ENCODE peak calls at places on chromosome 9, in five cellular contexts. R is neuronal stem cell, B is mesenchymal stem cell, W is H9, E is trophoblast cell. Y is an unnamed sample.

GRCh38 chr9:134698587-134699342 is 57.2 kb downstream of the COL5A1 start:
- DNase-seq in R (peak), B (peak), W (peak), E (peak), Y (peak)

GRCh38 chr9:108637340-108637739 is 218.4 kb downstream of the ACTL7B start:
- DNase-seq in R (peak), B (no peak), W (no peak), E (no peak), Y (no peak)

GRCh38 chr9:1722404-1722803 is 292.7 kb upstream of the SMARCA2 start:
- DNase-seq in R (no peak), B (no peak), W (peak), E (no peak), Y (no peak)

GRCh38 chr9:36877239-36877638 is 156.8 kb downstream of the PAX5 start:
- DNase-seq in R (no peak), B (no peak), W (no peak), E (no peak), Y (no peak)

GRCh38 chr9:78010419-78010818 is 21.2 kb downstream of the GNAQ start:
- DNase-seq in R (no peak), B (no peak), W (no peak), E (no peak), Y (no peak)

GRCh38 chr9:97954550-97954989 is 16.6 kb upstream of the HEMGN start:
- DNase-seq in R (peak), B (peak), W (peak), E (peak), Y (peak)

GRCh38 chr9:136551401-136552116 is 5.7 kb upstream of the NOTCH1 start:
- DNase-seq in R (no peak), B (peak), W (peak), E (peak), Y (no peak)

GRCh38 chr9:123375725-123376132 is 19.7 kb downstream of the CRB2 start:
- DNase-seq in R (no peak), B (peak), W (no peak), E (no peak), Y (no peak)

GRCh38 chr9:16730162-16730561 is 140.3 kb downstream of the BNC2 start:
- DNase-seq in R (no peak), B (no peak), W (no peak), E (no peak), Y (no peak)

GRCh38 chr9:74887041-74887980 is at the start of gene TRPM6:
- DNase-seq in R (peak), B (peak), W (peak), E (peak), Y (peak)

GRCh38 chr9:105973811-105974407 is 279.6 kb downstream of the TMEM38B start:
- DNase-seq in R (peak), B (peak), W (no peak), E (peak), Y (no peak)

GRCh38 chr9:91848146-91848545 is 101.9 kb downstream of the ROR2 start:
- DNase-seq in R (no peak), B (no peak), W (no peak), E (no peak), Y (no peak)

GRCh38 chr9:136028760-136029470 is 66.2 kb downstream of the NACC2 start:
- DNase-seq in R (no peak), B (no peak), W (no peak), E (no peak), Y (no peak)

GRCh38 chr9:93183663-93184438 is at the start of gene WNK2:
- DNase-seq in R (peak), B (no peak), W (peak), E (peak), Y (peak)

GRCh38 chr9:99231708-99232107 is 9.6 kb downstream of the SEC61B start:
- DNase-seq in R (no peak), B (peak), W (no peak), E (no peak), Y (no peak)

GRCh38 chr9:135693265-135693664 is 6.0 kb downstream of the SOHLH1 start:
- DNase-seq in R (no peak), B (no peak), W (no peak), E (no peak), Y (no peak)

GRCh38 chr9:135926402-135927194 is 19.3 kb upstream of the CAMSAP1 start:
- DNase-seq in R (no peak), B (peak), W (no peak), E (peak), Y (no peak)

GRCh38 chr9:70315389-70315788 is 56.6 kb downstream of the SMC5 start:
- DNase-seq in R (no peak), B (no peak), W (no peak), E (peak), Y (no peak)

GRCh38 chr9:79477241-79477830 is 94.4 kb upstream of the TLE4 start:
- DNase-seq in R (no peak), B (no peak), W (no peak), E (no peak), Y (no peak)

GRCh38 chr9:297104-297794 is 82.6 kb downstream of the DOCK8 start:
- DNase-seq in R (no peak), B (no peak), W (no peak), E (peak), Y (no peak)

GRCh38 chr9:72997387-72997995 is 44.6 kb upstream of the ALDH1A1 start:
- DNase-seq in R (no peak), B (no peak), W (peak), E (no peak), Y (no peak)

GRCh38 chr9:136619742-136620440 is 42.8 kb upstream of the EGFL7 start:
- DNase-seq in R (no peak), B (peak), W (no peak), E (peak), Y (peak)

GRCh38 chr9:77808750-77809079 is 160.6 kb upstream of the GNA14 start:
- DNase-seq in R (no peak), B (no peak), W (no peak), E (peak), Y (no peak)

GRCh38 chr9:136502196-136502595 is 19.4 kb upstream of the SEC16A start:
- DNase-seq in R (no peak), B (no peak), W (no peak), E (no peak), Y (no peak)

GRCh38 chr9:124164800-124165199 is 92.9 kb upstream of the NEK6 start:
- DNase-seq in R (no peak), B (no peak), W (no peak), E (no peak), Y (no peak)

GRCh38 chr9:84937086-84937670 is 267.6 kb downstream of the NTRK2 start:
- DNase-seq in R (peak), B (peak), W (peak), E (no peak), Y (no peak)
- H2BK12ac ChIP-seq in R (no peak), B (no peak), W (no peak), E (no peak), Y (no peak)

GRCh38 chr9:131731237-131731995 is 8.5 kb downstream of the RAPGEF1 start:
- DNase-seq in R (no peak), B (peak), W (no peak), E (no peak), Y (no peak)
- H3K4ac ChIP-seq in R (no peak), B (no peak), W (no peak), E (peak), Y (peak)

GRCh38 chr9:103804077-103804735 is 289.9 kb upstream of the SMC2 start:
- DNase-seq in R (no peak), B (no peak), W (no peak), E (peak), Y (no peak)
- H2BK12ac ChIP-seq in R (no peak), B (no peak), W (no peak), E (no peak), Y (no peak)

GRCh38 chr9:112003538-112003937 is 106.9 kb downstream of the UGCG start:
- DNase-seq in R (no peak), B (no peak), W (no peak), E (no peak), Y (no peak)

GRCh38 chr9:111999319-111999718 is 102.7 kb downstream of the UGCG start:
- DNase-seq in R (no peak), B (no peak), W (no peak), E (no peak), Y (no peak)

GRCh38 chr9:112002847-112003457 is 106.3 kb downstream of the UGCG start:
- DNase-seq in R (no peak), B (peak), W (no peak), E (peak), Y (no peak)

GRCh38 chr9:112000743-112001142 is 104.1 kb downstream of the UGCG start:
- DNase-seq in R (no peak), B (no peak), W (peak), E (no peak), Y (no peak)

GRCh38 chr9:112002131-112002846 is 105.7 kb downstream of the UGCG start:
- DNase-seq in R (no peak), B (no peak), W (no peak), E (peak), Y (no peak)
- H3K4ac ChIP-seq in R (no peak), B (no peak), W (no peak), E (no peak), Y (no peak)

DNA sequence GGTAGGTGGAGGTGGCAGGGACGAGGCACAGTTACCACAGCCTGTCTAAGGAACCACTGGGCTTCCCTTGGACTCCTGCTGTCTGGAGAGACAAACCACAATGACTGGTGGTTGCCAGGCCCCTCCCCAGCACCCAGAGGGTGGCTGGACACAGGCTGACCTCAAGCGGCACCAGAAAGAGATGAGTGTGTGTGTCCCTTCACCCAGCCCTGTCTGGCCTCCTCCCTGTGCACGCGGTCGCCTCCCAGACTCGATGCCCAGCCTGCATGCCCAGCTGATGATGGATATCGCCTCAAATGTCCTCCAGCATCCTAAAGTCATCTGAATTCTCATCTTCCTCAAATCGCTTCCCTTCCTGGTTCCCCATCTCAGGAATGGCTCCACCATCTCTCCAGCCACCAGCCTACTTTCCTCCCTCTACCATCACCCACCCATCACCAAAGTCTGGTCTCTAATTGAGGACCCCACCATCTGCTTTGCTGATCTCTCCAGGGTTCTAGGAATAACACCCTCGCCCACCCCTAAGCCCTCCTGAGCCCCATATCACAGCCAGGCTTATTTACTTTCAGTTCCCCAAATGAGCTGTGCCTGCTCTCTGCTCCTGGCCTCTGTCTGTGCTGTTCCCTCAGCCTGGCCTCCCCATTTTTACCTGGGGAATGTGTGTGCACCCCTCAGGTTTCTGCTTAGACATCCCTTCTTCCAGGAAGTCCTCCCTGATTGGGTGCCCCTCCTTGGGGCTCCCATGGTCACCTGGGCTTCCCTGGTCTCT is 52.5 kb upstream of the GGTA1 start:
- DNase-seq in R (no peak), B (no peak), W (no peak), E (no peak), Y (no peak)
- H2BK12ac ChIP-seq in R (no peak), B (peak), W (no peak), E (no peak), Y (peak)

GRCh38 chr9:110710420-110710819 is 41.8 kb downstream of the MUSK start:
- DNase-seq in R (no peak), B (no peak), W (no peak), E (no peak), Y (no peak)

GRCh38 chr9:110714314-110714713 is 45.7 kb downstream of the MUSK start:
- DNase-seq in R (no peak), B (peak), W (no peak), E (no peak), Y (no peak)

GRCh38 chr9:110712955-110713354 is 44.4 kb downstream of the MUSK start:
- DNase-seq in R (no peak), B (no peak), W (no peak), E (no peak), Y (no peak)
- H3K4ac ChIP-seq in R (no peak), B (no peak), W (no peak), E (no peak), Y (no peak)

GRCh38 chr9:130332384-130332926 is 66.9 kb downstream of the HMCN2 start:
- DNase-seq in R (no peak), B (no peak), W (no peak), E (peak), Y (no peak)
- H2BK12ac ChIP-seq in R (peak), B (peak), W (no peak), E (peak), Y (peak)

GRCh38 chr9:35490155-35490909 is 421 bp downstream of the RUSC2 start:
- DNase-seq in R (no peak), B (no peak), W (peak), E (peak), Y (no peak)

GRCh38 chr9:35488019-35488418 is 1.9 kb upstream of the RUSC2 start:
- DNase-seq in R (no peak), B (no peak), W (no peak), E (no peak), Y (no peak)

GRCh38 chr9:35490910-35491465 is 1.1 kb downstream of the RUSC2 start:
- DNase-seq in R (no peak), B (peak), W (no peak), E (peak), Y (no peak)

GRCh38 chr9:35488566-35489312 is 1.2 kb upstream of the RUSC2 start:
- DNase-seq in R (no peak), B (no peak), W (no peak), E (no peak), Y (no peak)

DNA sequence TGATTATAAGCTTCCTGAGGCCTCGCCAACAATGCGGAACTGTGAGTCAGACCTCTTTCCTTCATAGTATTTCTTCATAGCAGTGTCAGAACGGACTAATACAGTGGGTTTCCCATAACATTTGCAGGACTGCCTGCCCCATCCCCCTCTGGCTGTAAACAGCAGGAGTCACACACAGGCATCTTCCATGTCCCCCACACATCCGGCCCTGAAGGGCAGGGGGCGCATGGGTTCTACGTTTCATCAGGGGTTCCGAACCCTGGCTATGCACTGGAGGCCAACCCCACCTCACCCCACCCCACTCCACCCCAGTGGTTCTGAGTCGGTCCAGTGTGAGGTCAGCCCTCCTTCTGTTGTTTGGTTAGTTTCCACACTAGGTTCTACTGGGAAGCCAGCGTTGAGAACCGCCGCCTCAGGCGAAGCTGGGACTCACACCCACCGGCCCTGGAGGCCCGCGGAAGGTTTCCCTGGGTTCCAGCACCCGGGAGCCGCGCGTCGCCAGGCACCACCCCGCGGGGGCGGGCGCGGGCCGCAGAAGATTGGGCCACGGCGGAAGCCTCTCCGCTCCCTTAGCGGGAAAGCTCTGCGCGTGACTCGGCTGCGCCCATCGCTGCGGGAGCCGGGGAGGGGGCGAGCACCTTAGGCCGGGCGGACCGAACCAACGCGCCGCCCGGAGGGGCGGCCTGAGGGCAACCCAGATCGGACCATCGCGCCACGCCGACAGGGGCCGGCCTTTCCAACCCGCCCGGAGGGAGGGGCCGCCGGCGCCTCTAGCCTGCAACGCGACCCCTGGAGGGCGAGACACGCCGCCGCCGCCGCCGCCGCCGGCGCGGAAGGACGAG is at the start of gene RUSC2:
- DNase-seq in R (peak), B (peak), W (peak), E (peak), Y (peak)
- H3K4ac ChIP-seq in R (peak), B (peak), W (no peak), E (peak), Y (peak)

Y was measured in H1.